ENCODE peak calls at places on chromosome 7, in seven cellular contexts. U is PC-3; Z is Karpas-422; L is hepatocyte; I is right lobe of liver; S is CD8-positive, alpha-beta memory T cell; N is aorta. X is an unnamed sample. For H3K4me1, the result is how much of the 10 kb centered on the place peaks cover.

GRCh38 chr7:16395121-16395520 is 26.2 kb downstream of the CRPPA start:
- DNase-seq in U (no peak), N (no peak), L (no peak), S (no peak), Z (no peak), I (no peak), X (no peak)

GRCh38 chr7:133703547-133703946 is 423.6 kb upstream of the LRGUK start:
- DNase-seq in N (no peak), L (no peak), Z (no peak), S (no peak), U (no peak), I (no peak), X (no peak)

GRCh38 chr7:39617010-39617409 is 6.4 kb upstream of the RALA start:
- DNase-seq in S (no peak), I (no peak), U (peak), N (no peak), Z (no peak), L (no peak), X (no peak)

GRCh38 chr7:15839415-15840100 is 153.1 kb upstream of the MEOX2 start:
- DNase-seq in I (no peak), N (peak), S (no peak), L (peak), Z (no peak), U (no peak), X (no peak)

GRCh38 chr7:159125944-159126248 is 18.8 kb downstream of the VIPR2 start:
- DNase-seq in U (no peak), S (no peak), I (no peak), Z (no peak), L (no peak), N (peak), X (no peak)

GRCh38 chr7:22402250-22402649 is 45.3 kb upstream of the RAPGEF5 start:
- DNase-seq in L (no peak), U (peak), I (no peak), Z (no peak), N (no peak), S (no peak), X (peak)

GRCh38 chr7:17532861-17533404 is 234.5 kb downstream of the AHR start:
- DNase-seq in I (no peak), L (no peak), S (no peak), Z (no peak), U (peak), N (no peak), X (peak)

GRCh38 chr7:142460402-142461117 is 202.7 kb upstream of the PRSS58 start:
- DNase-seq in S (no peak), I (no peak), L (no peak), Z (no peak), U (no peak), N (no peak), X (no peak)

GRCh38 chr7:1543826-1544177 is 12.2 kb downstream of the TMEM184A start:
- DNase-seq in I (no peak), U (no peak), L (no peak), N (no peak), S (no peak), Z (no peak), X (peak)

DNA sequence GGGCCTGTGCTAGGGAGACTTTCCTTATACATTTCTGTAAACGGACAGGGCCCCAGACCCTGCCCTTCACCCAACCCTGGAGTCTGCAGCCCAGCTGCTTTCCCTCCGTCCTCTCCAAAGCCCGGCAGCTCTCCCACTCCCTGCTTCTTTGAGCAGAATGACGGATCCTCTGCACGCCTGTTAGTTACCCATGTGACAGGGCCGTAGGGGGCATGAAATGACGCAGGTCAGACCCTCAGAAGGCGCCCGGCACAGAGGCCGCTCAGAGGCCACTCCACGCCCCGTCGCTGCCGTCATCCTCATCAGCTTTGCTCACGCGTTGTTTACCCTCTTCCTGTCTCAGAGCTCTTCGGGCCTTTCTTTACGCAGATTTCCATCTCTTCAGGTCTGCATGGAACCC is 60.2 kb upstream of the MKRN1 start:
- DNase-seq in S (no peak), I (no peak), U (no peak), L (no peak), Z (no peak), N (no peak), X (no peak)
- H3K27ac ChIP-seq in S (no peak), I (no peak), U (no peak), L (no peak), Z (no peak), N (no peak), X (peak)

GRCh38 chr7:98628418-98628817 is 11.3 kb downstream of the NPTX2 start:
- DNase-seq in U (no peak), S (no peak), I (no peak), L (no peak), Z (no peak), N (no peak), X (no peak)
- H3K4me1 ChIP-seq in U (under half), S (under half), I (under half), L (under half), Z (under half), N (under half), X (under half)

GRCh38 chr7:47795631-47796030 is 152.6 kb downstream of the PKD1L1 start:
- DNase-seq in I (no peak), S (no peak), Z (peak), L (no peak), U (no peak), N (no peak), X (no peak)
- H3K27ac ChIP-seq in I (no peak), S (no peak), Z (peak), L (peak), U (no peak), N (no peak), X (no peak)

DNA sequence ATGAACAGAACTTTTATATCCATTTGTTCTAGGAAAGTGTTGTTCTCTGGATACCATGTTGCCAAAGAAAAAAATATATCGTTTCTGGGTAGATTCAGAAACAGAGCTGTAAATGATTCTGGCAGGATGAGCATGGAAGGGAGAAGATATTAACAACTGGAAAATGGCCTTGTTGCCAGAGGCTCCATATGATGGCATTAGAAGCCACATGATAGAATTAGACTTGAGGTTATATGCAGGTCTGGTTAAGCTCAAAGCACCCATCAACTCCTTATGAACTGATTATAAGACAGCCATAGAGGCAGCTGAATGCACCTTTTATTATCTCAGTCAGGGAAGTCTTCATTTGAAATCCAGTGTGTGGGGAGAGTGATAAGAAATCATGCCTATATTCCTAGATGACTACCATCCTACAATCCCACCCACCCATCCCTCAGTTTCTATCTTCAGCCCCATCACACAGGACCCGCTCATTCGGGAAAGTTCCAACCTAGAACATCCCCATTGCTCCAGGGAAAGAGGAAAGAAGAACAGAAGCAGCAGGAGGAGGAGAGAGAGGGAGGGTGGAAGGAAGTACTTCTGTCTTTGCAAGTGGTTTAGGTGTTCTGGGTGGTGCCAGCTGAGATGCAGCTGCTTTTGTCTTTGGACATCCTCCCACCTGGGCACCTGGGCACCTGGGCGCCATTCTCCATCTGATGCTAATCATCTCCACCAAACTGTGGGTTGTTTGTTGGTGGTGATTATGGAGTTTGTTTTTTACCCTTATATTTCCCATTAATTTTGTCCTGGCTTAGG is 25.5 kb upstream of the TRIL start:
- DNase-seq in N (no peak), S (no peak), L (no peak), U (no peak), Z (peak), I (no peak), X (no peak)
- H3K4me1 ChIP-seq in N (under half), S (under half), L (under half), U (under half), Z (under half), I (under half), X (under half)

DNA sequence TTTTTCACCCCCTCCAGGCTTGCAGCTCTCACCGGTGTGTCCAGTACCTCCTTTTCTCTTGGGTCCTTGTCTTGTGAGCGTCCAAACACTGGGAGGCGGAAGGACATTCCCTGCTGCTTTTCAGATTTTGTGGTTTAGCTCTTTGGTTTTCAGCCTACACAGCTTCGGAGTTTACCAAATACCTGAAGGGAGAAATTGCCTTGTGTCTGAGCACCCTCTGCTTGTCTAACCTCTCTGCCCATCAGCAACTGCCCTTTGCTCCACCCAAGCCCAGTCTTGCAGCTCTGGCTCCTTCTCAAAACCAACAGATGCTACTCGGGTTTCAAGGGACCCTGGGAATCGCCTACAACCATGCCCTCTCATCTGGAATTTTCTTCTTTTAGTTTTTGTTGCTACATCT is 519.1 kb upstream of the IGFBP3 start:
- DNase-seq in L (no peak), N (no peak), Z (no peak), I (no peak), S (no peak), U (peak), X (no peak)
- H3K27ac ChIP-seq in L (no peak), N (no peak), Z (no peak), I (no peak), S (no peak), U (no peak), X (no peak)

GRCh38 chr7:101100858-101101847 is 15.9 kb downstream of the TRIM56 start:
- DNase-seq in Z (no peak), I (no peak), N (no peak), U (no peak), S (no peak), L (no peak), X (no peak)
- H3K4me1 ChIP-seq in Z (under half), I (under half), N (under half), U (under half), S (under half), L (under half), X (under half)

DNA sequence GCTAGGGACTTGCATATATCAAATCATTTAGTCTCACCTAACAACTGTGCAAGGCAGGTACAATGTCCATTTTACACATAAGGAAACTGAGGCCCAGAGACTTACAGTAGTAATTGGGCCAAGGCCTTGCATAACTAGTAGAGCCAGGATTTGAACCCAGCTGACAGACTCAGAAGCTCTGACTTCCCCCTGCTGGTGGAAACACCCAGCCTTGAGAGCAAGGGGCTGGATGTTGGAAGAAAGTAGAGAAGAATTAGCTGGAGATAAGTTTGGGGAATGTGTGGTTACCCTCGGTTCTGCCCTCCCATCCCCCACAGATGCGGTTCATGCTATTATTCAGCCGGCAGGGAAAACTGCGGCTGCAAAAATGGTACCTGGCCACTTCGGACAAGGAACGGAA is 2.0 kb downstream of the AP1S1 start:
- DNase-seq in Z (no peak), L (no peak), S (no peak), N (no peak), I (no peak), U (no peak), X (no peak)
- H3K27ac ChIP-seq in Z (no peak), L (no peak), S (no peak), N (no peak), I (no peak), U (peak), X (no peak)

X was measured in small intestine.